ENCODE peak calls at places on chromosomes 6 and 20, in seven cellular contexts. One of them, this sample, is unnamed.

GRCh38 chr6:328184-328670 is 35.9 kb downstream of the DUSP22 start:
- DNase-seq in hepatocyte: peak
- DNase-seq in ovary: no peak
- DNase-seq in neural progenitor cell: no peak
- DNase-seq in brain microvascular endothelial cell: peak
- DNase-seq in transverse colon: peak
- DNase-seq in AG10803: peak
- DNase-seq in this sample: peak

GRCh38 chr6:33181141-33181540 is 11.1 kb downstream of the COL11A2 start:
- DNase-seq in hepatocyte: no peak
- DNase-seq in ovary: no peak
- DNase-seq in neural progenitor cell: no peak
- DNase-seq in brain microvascular endothelial cell: no peak
- DNase-seq in transverse colon: no peak
- DNase-seq in AG10803: no peak
- DNase-seq in this sample: no peak

GRCh38 chr6:133548409-133548808 is 307.3 kb downstream of the EYA4 start:
- DNase-seq in hepatocyte: peak
- DNase-seq in ovary: no peak
- DNase-seq in neural progenitor cell: peak
- DNase-seq in brain microvascular endothelial cell: peak
- DNase-seq in transverse colon: no peak
- DNase-seq in AG10803: peak
- DNase-seq in this sample: peak

GRCh38 chr20:43220612-43221011 is 30.9 kb upstream of the PTPRT start:
- DNase-seq in hepatocyte: no peak
- DNase-seq in ovary: no peak
- DNase-seq in neural progenitor cell: no peak
- DNase-seq in brain microvascular endothelial cell: no peak
- DNase-seq in transverse colon: no peak
- DNase-seq in AG10803: peak
- DNase-seq in this sample: no peak

GRCh38 chr20:57835462-57836455 is 125.9 kb upstream of the PMEPA1 start:
- DNase-seq in hepatocyte: no peak
- DNase-seq in ovary: no peak
- DNase-seq in neural progenitor cell: peak
- DNase-seq in brain microvascular endothelial cell: no peak
- DNase-seq in transverse colon: no peak
- DNase-seq in AG10803: no peak
- DNase-seq in this sample: no peak

GRCh38 chr6:134363323-134364039 is 45.6 kb upstream of the SGK1 start:
- DNase-seq in hepatocyte: no peak
- DNase-seq in ovary: no peak
- DNase-seq in neural progenitor cell: no peak
- DNase-seq in brain microvascular endothelial cell: peak
- DNase-seq in transverse colon: no peak
- DNase-seq in AG10803: peak
- DNase-seq in this sample: peak

GRCh38 chr6:130307752-130308361 is 58.0 kb upstream of the TMEM200A start:
- DNase-seq in hepatocyte: peak
- DNase-seq in ovary: no peak
- DNase-seq in neural progenitor cell: no peak
- DNase-seq in brain microvascular endothelial cell: peak
- DNase-seq in transverse colon: no peak
- DNase-seq in AG10803: peak
- DNase-seq in this sample: peak

GRCh38 chr6:8278562-8278961 is 156.8 kb downstream of the SLC35B3 start:
- DNase-seq in hepatocyte: no peak
- DNase-seq in ovary: no peak
- DNase-seq in neural progenitor cell: no peak
- DNase-seq in brain microvascular endothelial cell: no peak
- DNase-seq in transverse colon: no peak
- DNase-seq in AG10803: no peak
- DNase-seq in this sample: no peak

GRCh38 chr20:58851221-58851968 is 693 bp upstream of the GNAS-AS1 start:
- DNase-seq in hepatocyte: no peak
- DNase-seq in ovary: no peak
- DNase-seq in neural progenitor cell: peak
- DNase-seq in brain microvascular endothelial cell: no peak
- DNase-seq in transverse colon: no peak
- DNase-seq in AG10803: no peak
- DNase-seq in this sample: no peak

GRCh38 chr20:33310327-33310899 is 27.4 kb downstream of the BPIFB1 start:
- DNase-seq in hepatocyte: no peak
- DNase-seq in ovary: no peak
- DNase-seq in neural progenitor cell: no peak
- DNase-seq in brain microvascular endothelial cell: no peak
- DNase-seq in transverse colon: no peak
- DNase-seq in AG10803: no peak
- DNase-seq in this sample: no peak

GRCh38 chr20:46084805-46085792 is 4.7 kb downstream of the NCOA5 start:
- DNase-seq in hepatocyte: peak
- DNase-seq in ovary: no peak
- DNase-seq in neural progenitor cell: no peak
- DNase-seq in brain microvascular endothelial cell: no peak
- DNase-seq in transverse colon: peak
- DNase-seq in AG10803: peak
- DNase-seq in this sample: no peak

GRCh38 chr6:43744490-43744889 is 25.5 kb upstream of the VEGFA start:
- DNase-seq in hepatocyte: no peak
- DNase-seq in ovary: no peak
- DNase-seq in neural progenitor cell: no peak
- DNase-seq in brain microvascular endothelial cell: no peak
- DNase-seq in transverse colon: no peak
- DNase-seq in AG10803: no peak
- DNase-seq in this sample: no peak

GRCh38 chr6:161940519-161940918 is 666.7 kb upstream of the AGPAT4 start:
- DNase-seq in hepatocyte: no peak
- DNase-seq in ovary: no peak
- DNase-seq in neural progenitor cell: no peak
- DNase-seq in brain microvascular endothelial cell: no peak
- DNase-seq in transverse colon: no peak
- DNase-seq in AG10803: no peak
- DNase-seq in this sample: no peak

GRCh38 chr6:28914941-28915340 is 8.8 kb downstream of the TRIM27 start:
- DNase-seq in hepatocyte: no peak
- DNase-seq in ovary: no peak
- DNase-seq in neural progenitor cell: no peak
- DNase-seq in brain microvascular endothelial cell: no peak
- DNase-seq in transverse colon: no peak
- DNase-seq in AG10803: no peak
- DNase-seq in this sample: no peak

GRCh38 chr6:97440590-97441176 is 157.7 kb upstream of the MMS22L start:
- DNase-seq in hepatocyte: peak
- DNase-seq in ovary: no peak
- DNase-seq in neural progenitor cell: peak
- DNase-seq in brain microvascular endothelial cell: peak
- DNase-seq in transverse colon: no peak
- DNase-seq in AG10803: peak
- DNase-seq in this sample: no peak

GRCh38 chr20:37379967-37380828 is 34.3 kb downstream of the SRC start:
- DNase-seq in hepatocyte: peak
- DNase-seq in ovary: peak
- DNase-seq in neural progenitor cell: no peak
- DNase-seq in brain microvascular endothelial cell: no peak
- DNase-seq in transverse colon: no peak
- DNase-seq in AG10803: peak
- DNase-seq in this sample: no peak

GRCh38 chr6:106631356-106631755 is 2.0 kb downstream of the QRSL1 start:
- DNase-seq in hepatocyte: no peak
- DNase-seq in ovary: no peak
- DNase-seq in neural progenitor cell: no peak
- DNase-seq in brain microvascular endothelial cell: no peak
- DNase-seq in transverse colon: no peak
- DNase-seq in AG10803: peak
- DNase-seq in this sample: no peak

GRCh38 chr6:155791186-155791585 is 335.5 kb upstream of the NOX3 start:
- DNase-seq in hepatocyte: no peak
- DNase-seq in ovary: no peak
- DNase-seq in neural progenitor cell: no peak
- DNase-seq in brain microvascular endothelial cell: no peak
- DNase-seq in transverse colon: no peak
- DNase-seq in AG10803: no peak
- DNase-seq in this sample: no peak

GRCh38 chr6:3630258-3630828 is 121.2 kb downstream of the PXDC1 start:
- DNase-seq in hepatocyte: no peak
- DNase-seq in ovary: no peak
- DNase-seq in neural progenitor cell: no peak
- DNase-seq in brain microvascular endothelial cell: no peak
- DNase-seq in transverse colon: no peak
- DNase-seq in AG10803: no peak
- DNase-seq in this sample: no peak

GRCh38 chr20:42577193-42577592 is 612.5 kb downstream of the PTPRT start:
- DNase-seq in hepatocyte: no peak
- DNase-seq in ovary: no peak
- DNase-seq in neural progenitor cell: no peak
- DNase-seq in brain microvascular endothelial cell: no peak
- DNase-seq in transverse colon: no peak
- DNase-seq in AG10803: no peak
- DNase-seq in this sample: no peak

GRCh38 chr6:153927867-153928266 is 111.2 kb upstream of the OPRM1 start:
- DNase-seq in hepatocyte: no peak
- DNase-seq in ovary: no peak
- DNase-seq in neural progenitor cell: no peak
- DNase-seq in brain microvascular endothelial cell: no peak
- DNase-seq in transverse colon: no peak
- DNase-seq in AG10803: no peak
- DNase-seq in this sample: no peak

GRCh38 chr20:50224052-50224451 is 33.4 kb downstream of the CEBPB start:
- DNase-seq in hepatocyte: no peak
- DNase-seq in ovary: no peak
- DNase-seq in neural progenitor cell: no peak
- DNase-seq in brain microvascular endothelial cell: no peak
- DNase-seq in transverse colon: no peak
- DNase-seq in AG10803: no peak
- DNase-seq in this sample: no peak

GRCh38 chr20:50226093-50226974 is 35.7 kb downstream of the CEBPB start:
- DNase-seq in hepatocyte: no peak
- DNase-seq in ovary: peak
- DNase-seq in neural progenitor cell: no peak
- DNase-seq in brain microvascular endothelial cell: no peak
- DNase-seq in transverse colon: peak
- DNase-seq in AG10803: peak
- DNase-seq in this sample: no peak

GRCh38 chr20:50223321-50223995 is 32.8 kb downstream of the CEBPB start:
- DNase-seq in hepatocyte: no peak
- DNase-seq in ovary: no peak
- DNase-seq in neural progenitor cell: no peak
- DNase-seq in brain microvascular endothelial cell: no peak
- DNase-seq in transverse colon: no peak
- DNase-seq in AG10803: no peak
- DNase-seq in this sample: no peak

GRCh38 chr20:50222568-50223320 is 32.1 kb downstream of the CEBPB start:
- DNase-seq in hepatocyte: no peak
- DNase-seq in ovary: no peak
- DNase-seq in neural progenitor cell: no peak
- DNase-seq in brain microvascular endothelial cell: no peak
- DNase-seq in transverse colon: no peak
- DNase-seq in AG10803: no peak
- DNase-seq in this sample: no peak

GRCh38 chr20:50224553-50225255 is 34.1 kb downstream of the CEBPB start:
- DNase-seq in hepatocyte: peak
- DNase-seq in ovary: peak
- DNase-seq in neural progenitor cell: no peak
- DNase-seq in brain microvascular endothelial cell: peak
- DNase-seq in transverse colon: peak
- DNase-seq in AG10803: peak
- DNase-seq in this sample: peak
- TF ChIP-seq CTCF in hepatocyte: no peak
- TF ChIP-seq CTCF in ovary: no peak
- TF ChIP-seq CTCF in neural progenitor cell: no peak
- TF ChIP-seq CTCF in brain microvascular endothelial cell: peak
- TF ChIP-seq CTCF in transverse colon: peak
- TF ChIP-seq CTCF in AG10803: peak
- TF ChIP-seq CTCF in this sample: peak

DNA sequence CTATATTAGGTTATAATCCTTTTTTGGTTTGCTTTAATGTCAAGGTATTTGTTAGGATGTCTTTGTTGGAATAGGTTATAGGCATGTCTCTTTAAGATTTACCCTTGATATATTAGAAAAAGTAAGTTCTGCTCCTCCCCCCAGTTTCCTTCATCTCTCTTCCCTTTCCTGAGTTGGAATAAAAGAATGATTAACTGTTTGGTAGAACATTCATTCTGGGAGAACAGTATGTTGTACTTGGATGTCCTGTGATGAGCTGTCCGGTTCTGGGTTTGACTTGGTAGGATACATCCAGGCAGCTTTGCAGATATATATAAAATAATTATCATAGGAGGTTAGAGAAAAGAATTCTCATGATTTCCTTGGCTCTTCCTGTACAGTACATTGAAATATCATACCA is 199.6 kb upstream of the RREB1 start:
- DNase-seq in hepatocyte: no peak
- DNase-seq in ovary: no peak
- DNase-seq in neural progenitor cell: no peak
- DNase-seq in brain microvascular endothelial cell: no peak
- DNase-seq in transverse colon: no peak
- DNase-seq in AG10803: no peak
- DNase-seq in this sample: no peak
- H3K4me3 ChIP-seq in hepatocyte: no peak
- H3K4me3 ChIP-seq in ovary: no peak
- H3K4me3 ChIP-seq in neural progenitor cell: no peak
- H3K4me3 ChIP-seq in brain microvascular endothelial cell: no peak
- H3K4me3 ChIP-seq in transverse colon: no peak
- H3K4me3 ChIP-seq in AG10803: no peak
- H3K4me3 ChIP-seq in this sample: no peak

GRCh38 chr6:55955684-55956083 is 80.3 kb upstream of the BMP5 start:
- DNase-seq in hepatocyte: no peak
- DNase-seq in ovary: no peak
- DNase-seq in neural progenitor cell: no peak
- DNase-seq in brain microvascular endothelial cell: no peak
- DNase-seq in transverse colon: no peak
- DNase-seq in AG10803: no peak
- DNase-seq in this sample: no peak

GRCh38 chr6:55950071-55950814 is 74.9 kb upstream of the BMP5 start:
- DNase-seq in hepatocyte: no peak
- DNase-seq in ovary: no peak
- DNase-seq in neural progenitor cell: no peak
- DNase-seq in brain microvascular endothelial cell: no peak
- DNase-seq in transverse colon: no peak
- DNase-seq in AG10803: no peak
- DNase-seq in this sample: no peak

GRCh38 chr6:55957961-55958422 is 82.6 kb upstream of the BMP5 start:
- DNase-seq in hepatocyte: no peak
- DNase-seq in ovary: no peak
- DNase-seq in neural progenitor cell: no peak
- DNase-seq in brain microvascular endothelial cell: no peak
- DNase-seq in transverse colon: no peak
- DNase-seq in AG10803: peak
- DNase-seq in this sample: peak

GRCh38 chr6:55954436-55954835 is 79.0 kb upstream of the BMP5 start:
- DNase-seq in hepatocyte: no peak
- DNase-seq in ovary: no peak
- DNase-seq in neural progenitor cell: no peak
- DNase-seq in brain microvascular endothelial cell: no peak
- DNase-seq in transverse colon: no peak
- DNase-seq in AG10803: no peak
- DNase-seq in this sample: no peak

GRCh38 chr6:55953384-55953783 is 78.0 kb upstream of the BMP5 start:
- DNase-seq in hepatocyte: peak
- DNase-seq in ovary: no peak
- DNase-seq in neural progenitor cell: no peak
- DNase-seq in brain microvascular endothelial cell: peak
- DNase-seq in transverse colon: no peak
- DNase-seq in AG10803: peak
- DNase-seq in this sample: peak
- TF ChIP-seq CTCF in hepatocyte: peak
- TF ChIP-seq CTCF in ovary: no peak
- TF ChIP-seq CTCF in neural progenitor cell: peak
- TF ChIP-seq CTCF in brain microvascular endothelial cell: peak
- TF ChIP-seq CTCF in transverse colon: no peak
- TF ChIP-seq CTCF in AG10803: peak
- TF ChIP-seq CTCF in this sample: peak

GRCh38 chr20:4052554-4052953 is 37.2 kb upstream of the RNF24 start:
- DNase-seq in hepatocyte: no peak
- DNase-seq in ovary: no peak
- DNase-seq in neural progenitor cell: no peak
- DNase-seq in brain microvascular endothelial cell: no peak
- DNase-seq in transverse colon: no peak
- DNase-seq in AG10803: no peak
- DNase-seq in this sample: no peak
- H3K4me3 ChIP-seq in hepatocyte: no peak
- H3K4me3 ChIP-seq in ovary: no peak
- H3K4me3 ChIP-seq in neural progenitor cell: no peak
- H3K4me3 ChIP-seq in brain microvascular endothelial cell: no peak
- H3K4me3 ChIP-seq in transverse colon: no peak
- H3K4me3 ChIP-seq in AG10803: no peak
- H3K4me3 ChIP-seq in this sample: no peak